ENCODE peak calls at places on chromosomes 12 and 14, in eight cellular contexts. M is AG04450, B is body of pancreas, G is dorsolateral prefrontal cortex, D is fibroblast of mammary gland, P is AG10803, K is aorta, U is transverse colon. J is an unnamed sample.

GRCh38 chr12:41345071-41345470 is 157.0 kb downstream of the PDZRN4 start:
- DNase-seq in M (no peak), B (no peak), G (no peak), D (no peak), P (no peak), K (no peak), U (no peak), J (no peak)

GRCh38 chr12:15861404-15861803 is 20.8 kb upstream of the STRAP start:
- DNase-seq in M (no peak), B (no peak), G (no peak), D (peak; percentile 37), P (no peak), K (no peak), U (no peak), J (no peak)

GRCh38 chr12:124428136-124428791 is 133.4 kb downstream of the RFLNA start:
- DNase-seq in M (peak; percentile 30), B (peak; percentile 73), G (peak; percentile 61), D (peak; percentile 90), P (peak; percentile 76), K (no peak), U (peak; percentile 39), J (peak; percentile 51)

GRCh38 chr14:98937021-98937420 is 335.0 kb downstream of the BCL11B start:
- DNase-seq in M (no peak), B (no peak), G (no peak), D (no peak), P (no peak), K (no peak), U (no peak), J (no peak)

GRCh38 chr12:100141998-100142850 is 450 bp downstream of the BLTP3B start:
- DNase-seq in M (no peak), B (peak; percentile 52), G (peak; percentile 48), D (no peak), P (peak; percentile 11), K (peak; percentile 66), U (peak; percentile 68), J (no peak)

GRCh38 chr12:58916891-58917570 is 3.3 kb downstream of the LRIG3 start:
- DNase-seq in M (no peak), B (no peak), G (no peak), D (peak; percentile 91), P (peak; percentile 80), K (no peak), U (peak; percentile 22), J (peak; percentile 69)

GRCh38 chr14:92959189-92959531 is 36.2 kb downstream of the CHGA start:
- DNase-seq in M (no peak), B (no peak), G (no peak), D (no peak), P (no peak), K (peak; percentile 26), U (no peak), J (no peak)

GRCh38 chr12:43277630-43278267 is 274.3 kb downstream of the ADAMTS20 start:
- DNase-seq in M (peak; percentile 55), B (no peak), G (no peak), D (peak; percentile 51), P (no peak), K (no peak), U (no peak), J (no peak)

GRCh38 chr12:53265783-53266182 is 2.3 kb upstream of the ESPL1 start:
- DNase-seq in M (no peak), B (no peak), G (no peak), D (peak; percentile 41), P (no peak), K (no peak), U (no peak), J (no peak)

GRCh38 chr12:117408161-117408791 is 46.9 kb upstream of the NOS1 start:
- DNase-seq in M (no peak), B (peak; percentile 91), G (peak; percentile 47), D (peak; percentile 22), P (peak; percentile 84), K (peak; percentile 50), U (peak; percentile 10), J (no peak)

GRCh38 chr14:51308872-51309271 is 68.8 kb downstream of the TMX1 start:
- DNase-seq in M (no peak), B (no peak), G (no peak), D (no peak), P (no peak), K (no peak), U (no peak), J (no peak)

GRCh38 chr12:109839444-109839843 is 6.2 kb upstream of the TRPV4 start:
- DNase-seq in M (no peak), B (no peak), G (no peak), D (no peak), P (no peak), K (no peak), U (no peak), J (no peak)

GRCh38 chr14:102121567-102121966 is 18.1 kb upstream of the WDR20 start:
- DNase-seq in M (no peak), B (no peak), G (no peak), D (no peak), P (no peak), K (no peak), U (no peak), J (no peak)

GRCh38 chr12:124625867-124626675 is 58.7 kb upstream of the NCOR2 start:
- DNase-seq in M (no peak), B (peak; percentile 78), G (no peak), D (peak; percentile 89), P (peak; percentile 80), K (peak; percentile 95), U (peak; percentile 87), J (no peak)

DNA sequence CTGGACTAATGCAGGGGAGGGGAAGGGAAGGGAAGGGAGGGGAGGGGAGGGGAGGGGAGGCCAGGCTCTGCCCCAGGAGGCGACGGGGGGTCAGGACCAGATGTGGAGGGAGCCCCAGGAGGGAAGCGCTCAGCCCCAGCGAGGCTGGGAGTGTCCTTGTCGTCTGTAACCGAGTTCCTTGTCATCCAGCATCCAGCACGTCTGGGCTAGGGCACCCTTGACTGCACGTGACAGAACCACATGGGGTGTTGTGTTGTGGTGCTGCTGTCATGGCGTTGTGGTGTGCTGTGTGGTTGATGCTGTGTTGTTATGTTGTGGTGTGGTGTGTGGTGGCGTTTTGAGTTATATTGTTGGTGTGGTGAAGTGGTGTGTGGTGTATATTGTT is 28.4 kb upstream of the SFSWAP start:
- DNase-seq in M (no peak), B (no peak), G (no peak), D (no peak), P (no peak), K (no peak), U (no peak), J (no peak)
- H3K4me3 ChIP-seq in M (no peak overlapping the region), B (no peak overlapping the region), G (no peak overlapping the region), D (no peak overlapping the region), P (no peak overlapping the region), K (no peak overlapping the region), U (no peak overlapping the region), J (no peak overlapping the region)

DNA sequence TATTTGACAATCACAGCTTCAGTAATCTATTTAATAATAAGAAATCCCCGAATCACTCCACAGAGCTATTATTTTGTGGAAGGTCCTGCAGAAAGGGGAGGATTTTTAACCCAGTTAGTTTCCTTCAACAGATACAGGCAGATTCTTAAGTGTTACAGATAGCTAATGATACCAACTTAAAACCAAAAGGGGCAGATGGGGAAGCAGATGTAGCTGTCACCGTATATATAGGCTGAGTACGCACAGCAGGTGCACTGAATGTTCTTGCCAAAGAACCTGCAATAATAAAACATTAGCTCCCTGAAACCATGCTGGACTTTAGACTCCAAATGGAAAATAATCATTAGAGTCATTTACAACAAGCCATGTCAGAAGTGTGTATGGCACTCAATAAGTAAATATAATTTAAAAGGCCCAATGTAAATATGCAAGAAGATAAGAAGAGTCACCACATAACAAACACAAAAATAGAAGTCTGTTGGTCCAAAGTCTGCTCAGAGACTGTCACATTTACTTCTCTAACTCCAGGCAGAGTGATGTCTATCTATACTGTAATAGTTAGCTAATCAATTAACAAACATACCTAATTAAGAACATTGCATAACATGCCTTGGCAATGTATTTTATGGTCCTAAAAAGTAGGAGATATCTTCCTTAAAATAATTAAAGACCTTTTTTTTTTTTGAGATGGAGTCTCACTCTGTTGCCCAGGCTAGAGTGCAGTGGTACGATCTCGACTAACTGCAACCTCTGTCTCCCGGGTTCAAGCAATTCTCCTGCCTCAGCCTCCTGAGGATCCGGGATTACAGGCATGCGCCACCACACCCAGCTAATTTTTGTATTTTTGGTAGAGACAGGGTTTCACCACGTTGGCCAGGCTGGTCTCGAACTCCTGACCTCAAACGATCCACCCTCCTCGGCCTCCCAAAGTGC is 78.8 kb downstream of the SEC23A start:
- DNase-seq in M (no peak), B (peak; percentile 41), G (no peak), D (no peak), P (no peak), K (no peak), U (peak; percentile 17), J (no peak)
- H3K4me3 ChIP-seq in M (no peak overlapping the region), B (no peak overlapping the region), G (no peak overlapping the region), D (no peak overlapping the region), P (no peak overlapping the region), K (no peak overlapping the region), U (no peak overlapping the region), J (no peak overlapping the region)

DNA sequence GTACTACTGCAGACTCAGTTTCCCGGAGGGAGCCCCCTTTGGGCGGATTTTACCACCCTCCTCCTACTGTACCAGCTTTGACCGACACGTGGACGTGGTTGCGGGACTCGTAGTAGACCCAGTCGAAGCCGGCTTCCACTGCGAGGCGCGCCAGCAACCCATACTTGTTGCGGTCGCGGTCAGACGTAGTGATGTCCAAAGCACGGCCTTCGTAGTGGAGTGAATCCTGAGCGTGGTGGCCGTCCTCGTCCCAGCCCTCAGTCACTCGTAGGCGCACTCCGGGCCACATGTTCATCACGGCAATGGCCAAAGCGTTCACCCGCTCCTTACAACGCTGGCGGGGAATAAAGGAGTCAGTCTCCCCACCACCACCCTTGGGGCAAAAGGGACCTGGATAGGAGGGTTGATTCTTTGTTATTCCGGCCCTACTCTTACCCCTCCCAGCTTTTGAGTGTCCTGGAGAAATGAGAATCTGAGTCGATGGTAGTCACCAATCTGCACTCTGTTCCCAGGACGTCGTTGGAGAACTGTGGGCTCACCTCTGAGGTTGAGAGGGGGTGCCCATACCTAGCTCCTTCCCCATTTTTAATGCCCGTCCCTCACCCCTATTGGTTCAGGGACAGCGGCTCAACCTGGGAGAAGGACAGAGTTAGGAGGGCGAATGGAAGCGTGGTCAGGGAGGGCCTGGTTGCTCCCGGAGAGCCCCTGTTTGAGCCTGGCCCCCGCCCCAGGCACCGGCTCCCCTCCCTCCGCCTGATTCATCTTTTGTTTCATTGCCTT is 3.4 kb downstream of the DHH start:
- DNase-seq in M (no peak), B (no peak), G (no peak), D (no peak), P (no peak), K (no peak), U (no peak), J (no peak)
- H3K4me3 ChIP-seq in M (no peak overlapping the region), B (no peak overlapping the region), G (peak overlapping the region; percentile 36), D (no peak overlapping the region), P (no peak overlapping the region), K (no peak overlapping the region), U (no peak overlapping the region), J (peak overlapping the region; percentile 45)

DNA sequence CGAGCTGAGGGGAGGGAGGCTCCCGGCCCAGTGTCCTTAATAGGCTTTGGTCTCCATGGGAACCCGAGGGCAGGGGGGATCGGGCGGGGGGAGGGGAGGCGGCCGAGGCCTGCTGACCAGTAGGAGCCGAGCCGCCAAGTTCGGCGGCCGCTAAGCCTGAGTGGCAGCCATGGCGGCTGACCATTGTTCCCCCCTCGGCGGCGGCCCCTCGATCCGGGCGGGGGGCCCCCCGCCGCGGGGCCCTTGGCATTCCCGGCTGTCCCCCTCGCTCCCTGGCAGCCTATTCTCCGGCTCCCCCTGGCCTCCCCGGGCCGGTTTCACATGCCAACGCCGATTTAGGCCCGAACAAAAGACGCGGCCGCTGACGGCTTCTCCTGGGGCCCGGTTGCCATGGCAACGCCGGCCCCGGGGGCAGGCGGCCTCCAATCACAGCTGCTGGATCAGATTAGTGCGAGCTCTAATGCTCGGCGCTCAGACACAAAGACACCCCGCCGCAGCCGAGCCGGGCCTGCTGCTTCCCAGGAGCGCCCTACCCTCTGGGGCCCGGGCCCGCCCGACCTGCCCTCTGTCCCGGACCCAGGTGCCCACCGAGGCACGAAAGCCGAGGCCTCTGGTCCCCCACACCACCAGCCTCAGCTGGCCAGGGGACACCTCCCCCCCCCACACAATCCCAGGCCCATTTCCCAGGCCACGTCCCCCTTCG is 7.3 kb downstream of the MSI1 start:
- DNase-seq in M (peak; percentile 21), B (peak; percentile 68), G (peak; percentile 80), D (peak; percentile 67), P (peak; percentile 51), K (peak; percentile 60), U (peak; percentile 28), J (peak; percentile 91)
- H3K4me3 ChIP-seq in M (peak overlapping the region; percentile 39), B (no peak overlapping the region), G (peak overlapping the region; percentile 52), D (peak overlapping the region; percentile 12), P (peak overlapping the region; percentile 17), K (peak overlapping the region; percentile 8), U (peak overlapping the region; percentile 32), J (peak overlapping the region; percentile 10)

J was measured in retinal pigment epithelial cell.